ENCODE peak calls at places on chromosome 2, in seven cellular contexts. Z is MV-4-11; S is GM23248; U is HEK293T; A is T-helper 1 cell; N is stimulated activated naive B cell treated with anti-CD40 and anti-IgM and Interleukin-4, amounts not matched to agents 10 μg/mL and 1 μg/mL and 100 μg/mL, for 72 hours; H is NCI-H1930. V is an unnamed sample.

GRCh38 chr2:43889416-43889815 is 50.6 kb downstream of the ABCG8 start:
- DNase-seq in Z (no peak), S (no peak), U (no peak), A (no peak), N (no peak), H (no peak), V (no peak)

GRCh38 chr2:105868060-105868459 is 123.3 kb downstream of the NCK2 start:
- DNase-seq in Z (peak; percentile 53), S (peak; percentile 18), U (no peak), A (no peak), N (peak; percentile 35), H (no peak), V (no peak)

GRCh38 chr2:47344890-47345583 is 57.9 kb upstream of the MSH2 start:
- DNase-seq in Z (no peak), S (peak; percentile 67), U (peak; percentile 88), A (no peak), N (no peak), H (peak; percentile 95), V (peak; percentile 99)

GRCh38 chr2:99448556-99448955 is 41.3 kb downstream of the REV1 start:
- DNase-seq in Z (no peak), S (peak; percentile 73), U (no peak), A (no peak), N (no peak), H (no peak), V (no peak)

GRCh38 chr2:27097341-27097740 is 10.8 kb downstream of the KHK start:
- DNase-seq in Z (no peak), S (no peak), U (no peak), A (no peak), N (no peak), H (no peak), V (no peak)

GRCh38 chr2:96324716-96325037 is 440 bp upstream of the ITPRIPL1 start:
- DNase-seq in Z (no peak), S (no peak), U (no peak), A (no peak), N (peak; percentile 9), H (no peak), V (no peak)

GRCh38 chr2:229380101-229380625 is 109.1 kb upstream of the PID1 start:
- DNase-seq in Z (no peak), S (no peak), U (no peak), A (no peak), N (no peak), H (no peak), V (no peak)

GRCh38 chr2:97713296-97714083 is at the start of gene ZAP70:
- DNase-seq in Z (no peak), S (no peak), U (no peak), A (peak; percentile 23), N (no peak), H (no peak), V (peak; percentile 28)

GRCh38 chr2:160376576-160376975 is 117.0 kb downstream of the RBMS1 start:
- DNase-seq in Z (no peak), S (peak; percentile 67), U (no peak), A (no peak), N (no peak), H (no peak), V (no peak)

GRCh38 chr2:46648141-46648742 is 168.9 kb downstream of the TMEM247 start:
- DNase-seq in Z (no peak), S (peak; percentile 81), U (no peak), A (no peak), N (no peak), H (no peak), V (peak; percentile 28)

GRCh38 chr2:11286749-11287148 is 57.7 kb downstream of the ROCK2 start:
- DNase-seq in Z (no peak), S (peak; percentile 67), U (no peak), A (no peak), N (no peak), H (no peak), V (no peak)

GRCh38 chr2:191202881-191203397 is 42.3 kb upstream of the MYO1B start:
- DNase-seq in Z (peak; percentile 7), S (peak; percentile 77), U (no peak), A (no peak), N (no peak), H (no peak), V (no peak)

GRCh38 chr2:128466377-128467175 is 147.9 kb upstream of the HS6ST1 start:
- DNase-seq in Z (no peak), S (peak; percentile 33), U (no peak), A (no peak), N (no peak), H (no peak), V (no peak)

GRCh38 chr2:46983065-46983801 is 67.6 kb upstream of the MCFD2 start:
- DNase-seq in Z (peak; percentile 94), S (peak; percentile 80), U (no peak), A (no peak), N (peak; percentile 71), H (no peak), V (peak; percentile 70)

GRCh38 chr2:42862669-42863185 is 70.3 kb upstream of the HAAO start:
- DNase-seq in Z (no peak), S (no peak), U (no peak), A (no peak), N (no peak), H (no peak), V (no peak)

GRCh38 chr2:71748227-71748626 is 294.9 kb downstream of the DYSF start:
- DNase-seq in Z (no peak), S (peak; percentile 66), U (no peak), A (no peak), N (no peak), H (no peak), V (no peak)

GRCh38 chr2:116980354-116980753 is 834.1 kb upstream of the DDX18 start:
- DNase-seq in Z (no peak), S (no peak), U (no peak), A (no peak), N (no peak), H (no peak), V (no peak)

GRCh38 chr2:106267997-106268396 is 73.9 kb upstream of the UXS1 start:
- DNase-seq in Z (peak; percentile 76), S (no peak), U (no peak), A (no peak), N (no peak), H (no peak), V (no peak)

GRCh38 chr2:201130524-201131186 is 14.7 kb downstream of the CFLAR start:
- DNase-seq in Z (peak; percentile 86), S (peak; percentile 88), U (no peak), A (no peak), N (no peak), H (no peak), V (no peak)

GRCh38 chr2:170525566-170525900 is 189.6 kb upstream of the SP5 start:
- DNase-seq in Z (no peak), S (peak; percentile 98), U (no peak), A (no peak), N (no peak), H (no peak), V (no peak)

GRCh38 chr2:150142561-150142960 is 344.9 kb downstream of the RND3 start:
- DNase-seq in Z (no peak), S (peak; percentile 83), U (no peak), A (no peak), N (no peak), H (no peak), V (no peak)

GRCh38 chr2:200635251-200635650 is 49.4 kb downstream of the AOX1 start:
- DNase-seq in Z (peak; percentile 96), S (peak; percentile 63), U (no peak), A (no peak), N (no peak), H (no peak), V (no peak)

GRCh38 chr2:167264380-167264779 is 376.1 kb downstream of the XIRP2 start:
- DNase-seq in Z (no peak), S (peak; percentile 16), U (no peak), A (no peak), N (no peak), H (no peak), V (peak; percentile 41)

GRCh38 chr2:144239306-144239705 is 280.6 kb downstream of the ZEB2 start:
- DNase-seq in Z (no peak), S (no peak), U (no peak), A (no peak), N (no peak), H (no peak), V (no peak)

GRCh38 chr2:121387591-121388325 is 102.8 kb upstream of the TFCP2L1 start:
- DNase-seq in Z (no peak), S (peak; percentile 11), U (no peak), A (no peak), N (no peak), H (no peak), V (no peak)

GRCh38 chr2:4882421-4882820 is 809.8 kb upstream of the SOX11 start:
- DNase-seq in Z (no peak), S (no peak), U (no peak), A (no peak), N (no peak), H (no peak), V (peak; percentile 33)

GRCh38 chr2:68045337-68045736 is 17.5 kb downstream of the C1D start:
- DNase-seq in Z (no peak), S (no peak), U (peak; percentile 48), A (no peak), N (no peak), H (no peak), V (peak; percentile 56)